ENCODE peak calls at places on chromosomes 1 and 21, in five cellular contexts. One of them, this sample, is unnamed.

GRCh38 chr1:181133969-181134418 is 45.5 kb downstream of the IER5 start:
- DNase-seq in body of pancreas: no peak
- DNase-seq in IMR-90: no peak
- DNase-seq in transverse colon: no peak
- DNase-seq in right lobe of liver: no peak
- DNase-seq in this sample: no peak

GRCh38 chr1:88647749-88648415 is 36.2 kb upstream of the PKN2 start:
- DNase-seq in body of pancreas: no peak
- DNase-seq in IMR-90: no peak
- DNase-seq in transverse colon: no peak
- DNase-seq in right lobe of liver: no peak
- DNase-seq in this sample: no peak

GRCh38 chr1:21294266-21295058 is 4.2 kb upstream of the ECE1 start:
- DNase-seq in body of pancreas: peak; percentile 61
- DNase-seq in IMR-90: no peak
- DNase-seq in transverse colon: peak; percentile 80
- DNase-seq in right lobe of liver: no peak
- DNase-seq in this sample: peak; percentile 49

GRCh38 chr1:159996653-159997052 is 35.1 kb downstream of the PIGM start:
- DNase-seq in body of pancreas: no peak
- DNase-seq in IMR-90: peak; percentile 85
- DNase-seq in transverse colon: no peak
- DNase-seq in right lobe of liver: no peak
- DNase-seq in this sample: no peak

GRCh38 chr1:223716302-223716862 is 4.0 kb downstream of the CAPN2 start:
- DNase-seq in body of pancreas: no peak
- DNase-seq in IMR-90: no peak
- DNase-seq in transverse colon: peak; percentile 43
- DNase-seq in right lobe of liver: no peak
- DNase-seq in this sample: no peak

GRCh38 chr21:22981819-22982218 is 1983.6 kb downstream of the NCAM2 start:
- DNase-seq in body of pancreas: no peak
- DNase-seq in IMR-90: no peak
- DNase-seq in transverse colon: no peak
- DNase-seq in right lobe of liver: no peak
- DNase-seq in this sample: no peak

GRCh38 chr1:90133133-90133532 is 138.2 kb downstream of the ZNF326 start:
- DNase-seq in body of pancreas: peak; percentile 22
- DNase-seq in IMR-90: peak; percentile 3
- DNase-seq in transverse colon: peak; percentile 23
- DNase-seq in right lobe of liver: no peak
- DNase-seq in this sample: peak; percentile 39

GRCh38 chr1:152411846-152412245 is 2.2 kb downstream of the CRNN start:
- DNase-seq in body of pancreas: no peak
- DNase-seq in IMR-90: no peak
- DNase-seq in transverse colon: no peak
- DNase-seq in right lobe of liver: no peak
- DNase-seq in this sample: no peak

GRCh38 chr1:236129315-236129714 is 13.0 kb upstream of the GPR137B start:
- DNase-seq in body of pancreas: no peak
- DNase-seq in IMR-90: no peak
- DNase-seq in transverse colon: no peak
- DNase-seq in right lobe of liver: no peak
- DNase-seq in this sample: no peak

GRCh38 chr1:206575165-206575893 is 36.9 kb downstream of the EIF2D start:
- DNase-seq in body of pancreas: no peak
- DNase-seq in IMR-90: peak; percentile 87
- DNase-seq in transverse colon: peak; percentile 49
- DNase-seq in right lobe of liver: no peak
- DNase-seq in this sample: peak; percentile 68

GRCh38 chr1:80657048-80657653 is 1143.6 kb upstream of the ADGRL2 start:
- DNase-seq in body of pancreas: no peak
- DNase-seq in IMR-90: no peak
- DNase-seq in transverse colon: no peak
- DNase-seq in right lobe of liver: no peak
- DNase-seq in this sample: no peak

GRCh38 chr1:116529199-116529616 is 41.6 kb downstream of the CD58 start:
- DNase-seq in body of pancreas: no peak
- DNase-seq in IMR-90: peak; percentile 20
- DNase-seq in transverse colon: no peak
- DNase-seq in right lobe of liver: no peak
- DNase-seq in this sample: peak; percentile 17

GRCh38 chr21:15285567-15285966 is 220.8 kb upstream of the NRIP1 start:
- DNase-seq in body of pancreas: no peak
- DNase-seq in IMR-90: no peak
- DNase-seq in transverse colon: no peak
- DNase-seq in right lobe of liver: no peak
- DNase-seq in this sample: no peak

GRCh38 chr1:151537112-151537511 is 3.0 kb upstream of the TUFT1 start:
- DNase-seq in body of pancreas: no peak
- DNase-seq in IMR-90: peak; percentile 99
- DNase-seq in transverse colon: no peak
- DNase-seq in right lobe of liver: no peak
- DNase-seq in this sample: no peak

GRCh38 chr1:17765444-17766411 is 10.6 kb downstream of the ACTL8 start:
- DNase-seq in body of pancreas: no peak
- DNase-seq in IMR-90: peak; percentile 98
- DNase-seq in transverse colon: no peak
- DNase-seq in right lobe of liver: no peak
- DNase-seq in this sample: no peak

GRCh38 chr1:9821710-9822109 is 2.1 kb downstream of the CLSTN1 start:
- DNase-seq in body of pancreas: no peak
- DNase-seq in IMR-90: no peak
- DNase-seq in transverse colon: no peak
- DNase-seq in right lobe of liver: no peak
- DNase-seq in this sample: no peak

GRCh38 chr1:9823693-9823942 is 147 bp downstream of the CLSTN1 start:
- DNase-seq in body of pancreas: no peak
- DNase-seq in IMR-90: no peak
- DNase-seq in transverse colon: no peak
- DNase-seq in right lobe of liver: no peak
- DNase-seq in this sample: no peak

GRCh38 chr1:9822490-9822889 is 1.3 kb downstream of the CLSTN1 start:
- DNase-seq in body of pancreas: no peak
- DNase-seq in IMR-90: peak; percentile 41
- DNase-seq in transverse colon: no peak
- DNase-seq in right lobe of liver: no peak
- DNase-seq in this sample: no peak

GRCh38 chr1:9823943-9824701 is at the start of gene CLSTN1:
- DNase-seq in body of pancreas: peak; percentile 86
- DNase-seq in IMR-90: peak; percentile 81
- DNase-seq in transverse colon: peak; percentile 94
- DNase-seq in right lobe of liver: peak; percentile 86
- DNase-seq in this sample: peak; percentile 83

DNA sequence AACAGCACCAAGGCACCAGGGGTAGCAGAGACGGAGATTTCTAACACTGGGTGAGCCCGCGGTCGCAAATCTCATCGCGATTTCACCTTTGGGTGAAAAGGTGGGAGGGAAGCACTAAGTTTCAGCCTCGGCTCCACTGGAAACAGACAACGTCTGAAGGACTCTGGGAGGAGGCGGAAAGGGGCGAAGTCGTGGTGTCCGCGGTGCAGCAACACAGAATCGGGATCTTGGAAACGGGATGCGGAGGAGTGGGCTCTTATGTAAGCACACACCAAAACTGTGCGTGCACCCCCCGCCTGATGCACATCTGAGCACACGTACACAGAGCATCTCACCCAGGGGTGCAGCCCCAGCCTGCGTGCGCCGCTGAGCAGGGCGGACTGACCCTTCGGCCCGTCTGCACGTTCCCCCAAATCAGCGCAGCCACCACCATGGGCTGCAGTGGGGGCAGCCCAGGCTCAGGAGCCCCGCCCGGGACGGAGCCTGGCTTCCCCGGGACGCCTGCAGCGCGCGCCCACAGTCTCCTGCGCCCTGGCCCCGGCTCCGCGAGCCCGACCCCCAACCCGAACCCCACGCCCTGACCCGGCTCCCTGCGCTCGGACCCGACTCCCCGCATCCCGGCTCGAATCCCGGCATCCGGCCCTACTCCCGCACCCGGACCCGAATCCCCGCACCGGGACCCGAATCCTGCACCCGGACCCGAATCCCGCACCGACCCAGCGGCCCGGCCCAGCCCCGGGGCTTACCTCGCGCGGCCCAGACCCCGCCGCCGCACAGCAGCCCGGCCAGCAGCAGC is 670 bp downstream of the CLSTN1 start:
- DNase-seq in body of pancreas: no peak
- DNase-seq in IMR-90: peak; percentile 15
- DNase-seq in transverse colon: peak; percentile 35
- DNase-seq in right lobe of liver: peak; percentile 58
- DNase-seq in this sample: no peak
- TF ChIP-seq POLR2A in body of pancreas: no peak
- TF ChIP-seq POLR2A in IMR-90: no peak
- TF ChIP-seq POLR2A in transverse colon: no peak
- TF ChIP-seq POLR2A in right lobe of liver: no peak
- TF ChIP-seq POLR2A in this sample: no peak

DNA sequence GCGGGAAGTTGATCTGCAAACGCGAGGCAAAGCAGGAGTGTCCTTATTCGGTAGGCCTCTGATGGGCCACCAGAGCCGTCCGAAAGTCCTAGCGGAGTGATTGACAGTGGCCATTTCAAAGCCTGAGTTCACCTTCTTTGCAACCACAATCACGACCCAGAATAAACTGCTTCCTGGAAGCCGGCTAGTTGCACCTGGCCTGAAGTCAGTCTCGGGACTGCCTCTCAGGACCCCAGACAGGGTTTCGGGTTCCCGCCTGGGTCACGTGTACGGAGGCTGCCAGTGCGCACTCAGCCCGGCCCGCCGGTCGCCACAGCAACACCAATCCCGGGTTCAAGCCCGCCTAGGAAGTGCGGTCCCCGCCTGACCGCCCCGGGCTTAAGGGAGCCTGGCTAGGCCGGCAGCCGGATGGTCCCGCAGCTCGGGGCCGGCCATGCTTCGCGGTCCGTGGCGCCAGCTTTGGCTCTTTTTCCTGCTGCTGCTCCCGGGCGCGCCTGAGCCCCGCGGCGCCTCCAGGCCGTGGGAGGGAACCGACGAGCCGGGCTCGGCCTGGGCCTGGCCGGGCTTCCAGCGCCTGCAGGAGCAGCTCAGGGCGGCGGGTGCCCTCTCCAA is at the start of gene TOR3A:
- DNase-seq in body of pancreas: peak; percentile 94
- DNase-seq in IMR-90: peak; percentile 85
- DNase-seq in transverse colon: peak; percentile 96
- DNase-seq in right lobe of liver: peak; percentile 98
- DNase-seq in this sample: peak; percentile 86
- TF ChIP-seq POLR2A in body of pancreas: peak; percentile 92
- TF ChIP-seq POLR2A in IMR-90: peak; percentile 64
- TF ChIP-seq POLR2A in transverse colon: peak; percentile 83
- TF ChIP-seq POLR2A in right lobe of liver: peak; percentile 96
- TF ChIP-seq POLR2A in this sample: peak; percentile 80

GRCh38 chr1:203467550-203467921 is 8.1 kb upstream of the PRELP start:
- DNase-seq in body of pancreas: peak; percentile 51
- DNase-seq in IMR-90: no peak
- DNase-seq in transverse colon: peak; percentile 59
- DNase-seq in right lobe of liver: no peak
- DNase-seq in this sample: no peak
- TF ChIP-seq POLR2A in body of pancreas: no peak
- TF ChIP-seq POLR2A in IMR-90: no peak
- TF ChIP-seq POLR2A in transverse colon: no peak
- TF ChIP-seq POLR2A in right lobe of liver: no peak
- TF ChIP-seq POLR2A in this sample: no peak

DNA sequence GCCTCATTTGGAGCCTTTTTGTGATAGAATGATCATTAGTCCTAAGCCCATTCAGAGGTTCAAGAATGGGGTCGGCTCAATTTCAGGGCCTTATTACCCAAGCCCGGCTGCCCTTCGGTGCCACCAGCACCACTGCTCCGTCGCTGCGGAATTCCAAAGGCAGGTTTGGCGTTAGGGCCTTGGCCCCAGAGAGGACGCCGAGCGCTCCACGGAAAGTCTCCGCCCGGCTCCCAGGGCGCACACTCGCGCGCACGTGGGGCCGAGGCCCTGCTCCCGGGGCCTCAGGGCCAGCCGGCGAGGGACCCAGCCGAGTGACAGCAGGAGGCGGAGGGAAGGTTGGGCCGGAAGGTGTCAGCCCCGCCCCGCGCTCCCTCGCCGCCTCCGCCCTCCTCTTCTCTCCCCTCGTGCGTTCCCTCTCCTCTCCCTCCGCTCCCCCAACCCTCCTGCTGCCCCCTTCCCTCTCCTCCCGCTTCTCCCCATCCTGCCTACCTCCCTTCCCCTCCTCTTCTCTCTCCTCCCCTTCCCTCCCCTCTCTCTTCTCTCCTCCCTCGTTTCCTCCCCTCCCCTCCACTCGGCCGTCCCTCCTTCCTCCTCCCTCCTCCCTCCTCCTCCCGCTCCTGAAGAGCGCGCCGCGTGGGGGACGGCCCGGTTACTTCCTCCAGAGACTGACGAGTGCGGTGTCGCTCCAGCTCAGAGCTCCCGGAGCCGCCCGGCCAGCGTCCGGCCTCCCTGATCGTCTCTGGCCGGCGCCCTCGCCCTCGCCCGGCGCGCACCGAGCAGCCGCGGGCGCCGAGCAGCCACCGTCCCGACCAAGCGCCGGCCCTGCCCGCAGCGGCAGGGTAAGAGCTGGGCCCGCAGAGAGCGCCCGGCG is at the start of gene ETS2:
- DNase-seq in body of pancreas: peak; percentile 89
- DNase-seq in IMR-90: peak; percentile 92
- DNase-seq in transverse colon: peak; percentile 93
- DNase-seq in right lobe of liver: peak; percentile 96
- DNase-seq in this sample: peak; percentile 72
- TF ChIP-seq POLR2A in body of pancreas: peak; percentile 97
- TF ChIP-seq POLR2A in IMR-90: peak; percentile 98
- TF ChIP-seq POLR2A in transverse colon: peak; percentile 98
- TF ChIP-seq POLR2A in right lobe of liver: peak; percentile 96
- TF ChIP-seq POLR2A in this sample: peak; percentile 60

DNA sequence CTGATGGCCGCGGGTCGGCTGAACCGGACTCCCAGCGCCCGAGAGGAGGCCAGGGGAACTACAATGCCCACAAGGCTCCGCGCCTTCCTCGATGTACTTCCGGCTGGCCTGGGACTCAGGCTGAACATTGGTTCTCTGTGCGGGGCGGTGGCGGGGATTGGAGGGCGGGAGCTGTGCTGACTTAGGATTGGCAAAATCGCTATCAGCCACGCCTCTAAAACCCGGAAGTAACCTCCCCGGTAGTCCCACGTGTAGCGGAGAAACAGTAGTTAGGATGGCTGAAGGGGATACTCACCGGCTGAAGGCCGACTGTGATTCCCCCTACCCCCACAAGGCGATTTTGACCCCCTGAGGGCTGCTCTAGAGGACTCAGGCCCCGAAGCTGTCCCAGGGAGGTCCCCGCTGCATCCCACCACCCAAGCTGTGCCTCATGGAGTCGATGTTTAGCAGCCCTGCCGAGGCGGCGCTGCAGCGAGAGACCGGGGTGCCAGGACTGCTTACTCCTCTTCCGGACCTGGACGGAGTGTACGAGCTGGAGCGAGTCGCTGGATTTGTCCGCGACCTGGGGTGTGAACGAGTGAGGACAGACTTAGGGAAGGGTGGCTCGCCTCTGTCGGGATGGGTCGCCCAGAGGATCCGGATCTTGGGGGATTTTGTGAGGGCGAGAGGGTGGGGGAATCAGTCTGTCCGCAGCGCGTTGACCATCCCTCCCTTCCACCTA is at the start of gene DPH2:
- DNase-seq in body of pancreas: peak; percentile 96
- DNase-seq in IMR-90: peak; percentile 97
- DNase-seq in transverse colon: peak; percentile 97
- DNase-seq in right lobe of liver: peak; percentile 98
- DNase-seq in this sample: peak; percentile 97
- TF ChIP-seq POLR2A in body of pancreas: peak; percentile 31
- TF ChIP-seq POLR2A in IMR-90: no peak
- TF ChIP-seq POLR2A in transverse colon: no peak
- TF ChIP-seq POLR2A in right lobe of liver: peak; percentile 27
- TF ChIP-seq POLR2A in this sample: peak; percentile 47